ENCODE peak calls at places on chromosomes 4 and X, in four cellular contexts. I is right lobe of liver, X is upper lobe of left lung, T is left lung. Z is an unnamed sample.

GRCh38 chr4:140719693-140720092 is 36.5 kb downstream of the TBC1D9 start:
- ATAC-seq in T (no peak), X (no peak), I (no peak), Z (no peak)

GRCh38 chrX:148466292-148466691 is 34.1 kb upstream of the AFF2 start:
- ATAC-seq in X (no peak), T (no peak), I (no peak), Z (no peak)

GRCh38 chr4:147655639-147656038 is 28.3 kb downstream of the PRMT9 start:
- ATAC-seq in T (no peak), X (no peak), I (no peak), Z (no peak)

GRCh38 chr4:169315530-169316306 is 45.0 kb upstream of the SH3RF1 start:
- ATAC-seq in I (peak), T (peak), X (peak), Z (no peak)

GRCh38 chr4:139243448-139244365 is 36.3 kb downstream of the MGARP start:
- ATAC-seq in T (peak), X (peak), I (peak), Z (peak)

GRCh38 chrX:100659431-100660137 is 15.6 kb downstream of the SRPX2 start:
- ATAC-seq in I (peak), T (no peak), X (no peak), Z (no peak)

GRCh38 chr4:113524096-113524495 is 237.4 kb downstream of the CAMK2D start:
- ATAC-seq in I (no peak), X (no peak), T (no peak), Z (no peak)

GRCh38 chrX:106901781-106902219 is 1.3 kb downstream of the RIPPLY1 start:
- ATAC-seq in I (peak), X (no peak), T (no peak), Z (no peak)

GRCh38 chrX:115547448-115547847 is 13.5 kb upstream of the PLS3 start:
- ATAC-seq in I (no peak), X (no peak), T (no peak), Z (no peak)

GRCh38 chrX:83416273-83416672 is 91.8 kb upstream of the POU3F4 start:
- ATAC-seq in X (no peak), I (peak), T (peak), Z (no peak)

GRCh38 chr4:186159613-186160012 is 31.8 kb upstream of the CYP4V2 start:
- ATAC-seq in I (peak), T (no peak), X (no peak), Z (no peak)

GRCh38 chrX:153954618-153955450 is 10.4 kb upstream of the RENBP start:
- ATAC-seq in X (no peak), I (no peak), T (no peak), Z (no peak)

GRCh38 chrX:7446815-7447214 is 298.9 kb upstream of the PUDP start:
- ATAC-seq in I (no peak), X (no peak), T (no peak), Z (no peak)

GRCh38 chr4:120266602-120267001 is 200.0 kb upstream of the MAD2L1 start:
- ATAC-seq in X (no peak), T (no peak), I (no peak), Z (no peak)

GRCh38 chrX:38514014-38514854 is 47.1 kb upstream of the TSPAN7 start:
- ATAC-seq in X (no peak), I (no peak), T (no peak), Z (no peak)

GRCh38 chr4:24226018-24226417 is 336.2 kb upstream of the PPARGC1A start:
- ATAC-seq in X (peak), I (no peak), T (no peak), Z (no peak)

GRCh38 chr4:185318679-185319078 is 77.0 kb downstream of the LRP2BP start:
- ATAC-seq in T (peak), I (peak), X (no peak), Z (no peak)

GRCh38 chr4:123599061-123599919 is 202.7 kb downstream of the SPRY1 start:
- ATAC-seq in X (peak), T (peak), I (peak), Z (peak)

GRCh38 chr4:174334628-174335027 is 50.9 kb downstream of the CEP44 start:
- ATAC-seq in T (no peak), I (no peak), X (no peak), Z (no peak)

GRCh38 chrX:20221902-20222301 is 44.8 kb downstream of the RPS6KA3 start:
- ATAC-seq in X (no peak), I (peak), T (peak), Z (no peak)

GRCh38 chr4:110589297-110589696 is 33.6 kb downstream of the PITX2 start:
- ATAC-seq in T (no peak), X (no peak), I (no peak), Z (no peak)
- H3K4me3 ChIP-seq in T (no peak), X (no peak), I (no peak), Z (no peak)

DNA sequence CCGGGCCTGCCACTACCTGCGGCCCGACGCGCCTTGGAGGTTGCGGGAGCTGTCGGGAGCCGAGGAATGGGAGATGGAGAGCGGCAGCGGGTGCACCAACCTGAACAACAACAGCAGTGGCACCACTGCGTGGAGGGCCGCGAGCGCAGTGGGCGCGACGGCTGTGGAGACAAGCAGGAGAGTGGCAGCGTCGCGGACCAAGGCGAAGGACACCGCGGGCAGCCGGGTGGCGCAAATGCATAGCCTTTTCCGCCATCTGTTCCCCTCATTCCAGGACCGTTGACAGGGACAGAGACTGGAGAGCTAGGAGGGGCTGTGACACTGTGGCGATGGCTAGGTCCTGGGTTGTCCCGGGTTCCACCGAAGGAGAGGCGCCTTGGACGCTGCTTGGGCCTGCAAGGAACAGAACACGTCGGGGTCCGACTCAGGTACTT is 962 bp downstream of the SOWAHD start:
- ATAC-seq in I (no peak), T (no peak), X (no peak), Z (no peak)
- H3K4me3 ChIP-seq in I (no peak), T (no peak), X (peak), Z (peak)

DNA sequence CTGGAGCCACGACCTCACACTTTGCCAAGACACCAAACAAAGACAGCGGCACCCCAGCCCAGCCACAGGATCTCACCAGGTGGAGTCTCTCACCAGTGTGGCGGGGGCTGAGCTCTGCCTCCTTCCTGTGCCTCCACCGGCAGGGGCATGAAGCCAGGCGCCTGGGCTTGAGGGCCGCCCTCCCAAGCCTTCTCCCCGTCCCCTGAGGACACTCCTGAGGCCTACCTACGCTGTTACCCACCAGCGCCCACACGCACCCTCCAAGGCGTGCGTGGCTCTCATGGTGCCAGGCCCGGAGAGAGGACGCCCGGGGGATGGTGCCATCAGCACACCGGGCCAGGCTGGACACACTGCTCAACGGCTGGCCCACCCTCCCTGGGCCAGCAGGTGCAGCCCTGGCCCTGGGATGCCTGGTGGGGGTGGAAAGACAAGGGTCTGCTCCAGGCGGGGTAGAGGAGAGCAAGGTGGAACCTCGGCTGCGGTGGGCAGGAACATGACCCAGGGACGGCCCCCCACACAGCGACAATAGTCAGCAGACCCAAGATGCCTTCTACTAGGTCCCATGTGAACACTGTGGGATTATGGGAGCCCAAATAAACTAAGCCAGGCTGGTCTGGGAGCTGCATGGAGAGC is 22.1 kb downstream of the NELFA start:
- ATAC-seq in X (no peak), T (no peak), I (no peak), Z (no peak)
- H3K4me3 ChIP-seq in X (no peak), T (no peak), I (no peak), Z (no peak)

GRCh38 chr4:173332021-173332487 is 2.1 kb downstream of the HMGB2 start:
- ATAC-seq in X (no peak), I (no peak), T (no peak), Z (no peak)

GRCh38 chr4:173328236-173328901 is 5.8 kb downstream of the HMGB2 start:
- ATAC-seq in X (no peak), T (peak), I (no peak), Z (no peak)

GRCh38 chr4:173332963-173333657 is 1.0 kb downstream of the HMGB2 start:
- ATAC-seq in I (no peak), T (no peak), X (no peak), Z (no peak)

GRCh38 chr4:173333658-173334084 is 487 bp downstream of the HMGB2 start:
- ATAC-seq in T (peak), I (peak), X (peak), Z (peak)

DNA sequence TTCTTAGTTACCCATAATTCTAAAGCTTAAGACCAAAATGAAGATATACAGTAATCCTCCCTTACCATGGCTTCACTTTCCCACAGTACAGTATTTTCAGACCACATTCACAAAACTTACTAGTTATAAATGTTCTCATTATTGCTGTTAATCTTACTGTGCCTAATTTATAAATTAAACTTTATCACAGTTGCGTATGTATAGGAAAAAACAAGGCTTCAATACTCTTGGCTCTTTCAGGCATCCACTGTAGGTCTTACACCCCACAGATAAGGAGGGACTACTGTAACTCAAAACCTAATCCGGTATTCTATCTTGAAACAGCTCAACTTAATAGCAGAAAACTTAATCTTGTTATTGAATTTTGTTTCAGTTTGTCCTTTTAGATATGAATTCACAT is 3.6 kb downstream of the HMGB2 start:
- ATAC-seq in T (no peak), I (no peak), X (no peak), Z (no peak)
- H3K4me3 ChIP-seq in T (no peak), I (no peak), X (no peak), Z (no peak)

DNA sequence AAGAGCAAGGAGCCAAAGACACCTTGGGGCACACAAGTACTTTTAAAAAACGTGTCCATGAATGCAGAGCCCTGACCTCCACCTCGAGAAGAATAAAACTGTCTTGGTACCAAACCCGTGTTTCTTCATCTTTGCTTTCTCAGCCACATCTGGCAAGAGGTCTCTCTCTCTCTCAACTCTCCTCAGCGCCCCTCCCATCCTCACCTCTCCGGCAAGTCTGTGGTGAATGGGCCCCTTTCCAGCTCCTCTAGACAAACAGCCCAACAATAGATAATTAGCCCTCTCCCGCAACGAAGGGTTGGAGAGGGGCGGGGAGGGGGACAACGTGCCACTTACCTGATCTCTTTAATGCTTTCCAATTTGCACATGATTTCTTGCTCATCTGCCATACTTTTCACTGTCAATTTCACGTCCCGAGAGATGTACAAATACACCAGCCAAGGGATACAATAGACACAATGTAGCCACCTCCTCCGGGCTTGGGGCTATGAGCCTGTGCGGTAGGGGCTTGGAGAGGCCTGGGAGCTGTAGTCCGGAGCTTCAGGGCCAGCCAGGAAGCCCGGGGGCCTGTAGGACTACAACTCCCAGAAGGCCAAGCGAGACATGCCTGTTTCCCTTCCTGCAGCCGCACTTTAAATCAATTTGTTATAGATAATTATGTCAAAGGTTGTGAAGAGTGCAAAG is at the start of gene ZC4H2:
- ATAC-seq in X (peak), T (peak), I (peak), Z (peak)
- H3K4me3 ChIP-seq in X (peak), T (peak), I (peak), Z (peak)

GRCh38 chrX:14871767-14872166 is 1.1 kb downstream of the FANCB start:
- ATAC-seq in T (no peak), X (no peak), I (no peak), Z (no peak)

GRCh38 chrX:14872851-14873675 is at the start of the genes FANCB and MOSPD2:
- ATAC-seq in X (peak), T (peak), I (peak), Z (peak)

GRCh38 chrX:14873676-14874049 is 442 bp downstream of the MOSPD2 start:
- ATAC-seq in T (no peak), I (no peak), X (no peak), Z (no peak)

GRCh38 chrX:14875624-14876023 is 2.4 kb downstream of the MOSPD2 start:
- ATAC-seq in I (no peak), T (no peak), X (no peak), Z (no peak)

DNA sequence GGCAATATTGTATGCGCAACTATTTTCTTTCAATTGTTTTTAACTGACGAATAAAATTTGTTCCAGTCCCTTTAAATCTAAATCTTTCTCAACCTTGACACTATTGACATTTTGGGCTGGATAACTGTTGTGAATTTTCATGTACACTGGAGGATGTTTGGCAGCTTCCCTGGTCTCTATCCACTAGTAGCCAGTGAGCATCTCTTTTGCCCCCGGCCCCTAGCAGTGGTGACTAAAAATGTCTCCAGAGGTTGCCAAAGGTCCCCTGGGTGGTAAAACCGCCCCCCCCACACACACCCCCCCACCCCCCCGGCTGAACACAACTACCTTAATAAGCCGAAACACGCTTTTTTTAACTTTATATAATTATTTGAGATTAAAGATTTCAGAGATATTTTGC is 514 bp downstream of the FANCB start:
- ATAC-seq in X (no peak), I (no peak), T (no peak), Z (no peak)
- H3K4me3 ChIP-seq in X (peak), I (peak), T (peak), Z (peak)

GRCh38 chr4:80268081-80268823 is 1.8 kb downstream of the FGF5 start:
- ATAC-seq in T (no peak), X (no peak), I (no peak), Z (no peak)
- H3K4me3 ChIP-seq in T (no peak), X (no peak), I (no peak), Z (peak)

GRCh38 chrX:55007633-55008032 is 7.5 kb downstream of the APEX2 start:
- ATAC-seq in I (peak), T (peak), X (peak), Z (peak)
- H3K4me3 ChIP-seq in I (no peak), T (no peak), X (no peak), Z (no peak)

GRCh38 chr4:47528651-47529050 is 43.6 kb downstream of the ATP10D start:
- ATAC-seq in I (no peak), X (no peak), T (no peak), Z (no peak)
- H3K4me3 ChIP-seq in I (no peak), X (no peak), T (no peak), Z (no peak)